ENCODE peak calls at places on chromosomes 4 and X, in ten cellular contexts. One of them, this sample, is unnamed.

GRCh38 chr4:87840149-87840548 is 7.4 kb downstream of the MEPE start:
- DNase-seq in H4: no peak
- DNase-seq in stimulated activated CD8-positive, alpha-beta memory T cell treated with anti-CD3 and anti-CD28 coated beads, Interleukin-4, amount 100 ng/mL, for 24 hours: no peak
- DNase-seq in activated T-cell treated with anti-CD3 and anti-CD28 coated beads for 24 hours: no peak
- DNase-seq in NAMALWA: no peak
- DNase-seq in fibroblast of lung: no peak
- DNase-seq in colonic mucosa: no peak
- DNase-seq in nucleus accumbens: no peak
- DNase-seq in astrocyte of the cerebellum: no peak
- DNase-seq in activated naive CD8-positive, alpha-beta T cell treated with anti-CD3 and anti-CD28 coated beads, Interleukin-2, amount 50 U/mL, for 24 hours: no peak
- DNase-seq in this sample: no peak

GRCh38 chrX:87961471-87961870 is 443.9 kb downstream of the KLHL4 start:
- DNase-seq in H4: no peak
- DNase-seq in stimulated activated CD8-positive, alpha-beta memory T cell treated with anti-CD3 and anti-CD28 coated beads, Interleukin-4, amount 100 ng/mL, for 24 hours: no peak
- DNase-seq in activated T-cell treated with anti-CD3 and anti-CD28 coated beads for 24 hours: no peak
- DNase-seq in NAMALWA: no peak
- DNase-seq in fibroblast of lung: no peak
- DNase-seq in colonic mucosa: no peak
- DNase-seq in nucleus accumbens: no peak
- DNase-seq in astrocyte of the cerebellum: no peak
- DNase-seq in activated naive CD8-positive, alpha-beta T cell treated with anti-CD3 and anti-CD28 coated beads, Interleukin-2, amount 50 U/mL, for 24 hours: no peak
- DNase-seq in this sample: no peak

GRCh38 chrX:86348669-86349068 is 200.4 kb downstream of the DACH2 start:
- DNase-seq in H4: no peak
- DNase-seq in stimulated activated CD8-positive, alpha-beta memory T cell treated with anti-CD3 and anti-CD28 coated beads, Interleukin-4, amount 100 ng/mL, for 24 hours: no peak
- DNase-seq in activated T-cell treated with anti-CD3 and anti-CD28 coated beads for 24 hours: no peak
- DNase-seq in NAMALWA: peak
- DNase-seq in fibroblast of lung: no peak
- DNase-seq in colonic mucosa: no peak
- DNase-seq in nucleus accumbens: no peak
- DNase-seq in astrocyte of the cerebellum: no peak
- DNase-seq in activated naive CD8-positive, alpha-beta T cell treated with anti-CD3 and anti-CD28 coated beads, Interleukin-2, amount 50 U/mL, for 24 hours: no peak
- DNase-seq in this sample: no peak

GRCh38 chrX:39814391-39814790 is 283.4 kb downstream of the BCOR start:
- DNase-seq in H4: no peak
- DNase-seq in stimulated activated CD8-positive, alpha-beta memory T cell treated with anti-CD3 and anti-CD28 coated beads, Interleukin-4, amount 100 ng/mL, for 24 hours: no peak
- DNase-seq in activated T-cell treated with anti-CD3 and anti-CD28 coated beads for 24 hours: no peak
- DNase-seq in NAMALWA: peak
- DNase-seq in fibroblast of lung: peak
- DNase-seq in colonic mucosa: peak
- DNase-seq in nucleus accumbens: no peak
- DNase-seq in astrocyte of the cerebellum: no peak
- DNase-seq in activated naive CD8-positive, alpha-beta T cell treated with anti-CD3 and anti-CD28 coated beads, Interleukin-2, amount 50 U/mL, for 24 hours: peak
- DNase-seq in this sample: no peak

GRCh38 chrX:118679290-118679689 is 48.1 kb upstream of the IL13RA1 start:
- DNase-seq in H4: no peak
- DNase-seq in stimulated activated CD8-positive, alpha-beta memory T cell treated with anti-CD3 and anti-CD28 coated beads, Interleukin-4, amount 100 ng/mL, for 24 hours: no peak
- DNase-seq in activated T-cell treated with anti-CD3 and anti-CD28 coated beads for 24 hours: no peak
- DNase-seq in NAMALWA: no peak
- DNase-seq in fibroblast of lung: no peak
- DNase-seq in colonic mucosa: no peak
- DNase-seq in nucleus accumbens: no peak
- DNase-seq in astrocyte of the cerebellum: no peak
- DNase-seq in activated naive CD8-positive, alpha-beta T cell treated with anti-CD3 and anti-CD28 coated beads, Interleukin-2, amount 50 U/mL, for 24 hours: no peak
- DNase-seq in this sample: no peak

GRCh38 chrX:10922158-10922557 is 189.0 kb upstream of the HCCS start:
- DNase-seq in H4: peak
- DNase-seq in stimulated activated CD8-positive, alpha-beta memory T cell treated with anti-CD3 and anti-CD28 coated beads, Interleukin-4, amount 100 ng/mL, for 24 hours: no peak
- DNase-seq in activated T-cell treated with anti-CD3 and anti-CD28 coated beads for 24 hours: no peak
- DNase-seq in NAMALWA: no peak
- DNase-seq in fibroblast of lung: peak
- DNase-seq in colonic mucosa: no peak
- DNase-seq in nucleus accumbens: no peak
- DNase-seq in astrocyte of the cerebellum: peak
- DNase-seq in activated naive CD8-positive, alpha-beta T cell treated with anti-CD3 and anti-CD28 coated beads, Interleukin-2, amount 50 U/mL, for 24 hours: no peak
- DNase-seq in this sample: peak

GRCh38 chrX:50865311-50865710 is 45.2 kb upstream of the BMP15 start:
- DNase-seq in H4: no peak
- DNase-seq in stimulated activated CD8-positive, alpha-beta memory T cell treated with anti-CD3 and anti-CD28 coated beads, Interleukin-4, amount 100 ng/mL, for 24 hours: no peak
- DNase-seq in activated T-cell treated with anti-CD3 and anti-CD28 coated beads for 24 hours: no peak
- DNase-seq in NAMALWA: no peak
- DNase-seq in fibroblast of lung: no peak
- DNase-seq in colonic mucosa: no peak
- DNase-seq in nucleus accumbens: no peak
- DNase-seq in astrocyte of the cerebellum: no peak
- DNase-seq in activated naive CD8-positive, alpha-beta T cell treated with anti-CD3 and anti-CD28 coated beads, Interleukin-2, amount 50 U/mL, for 24 hours: no peak
- DNase-seq in this sample: no peak

GRCh38 chr4:77669911-77670590 is 64.4 kb downstream of the CXCL13 start:
- DNase-seq in H4: no peak
- DNase-seq in stimulated activated CD8-positive, alpha-beta memory T cell treated with anti-CD3 and anti-CD28 coated beads, Interleukin-4, amount 100 ng/mL, for 24 hours: no peak
- DNase-seq in activated T-cell treated with anti-CD3 and anti-CD28 coated beads for 24 hours: no peak
- DNase-seq in NAMALWA: no peak
- DNase-seq in fibroblast of lung: no peak
- DNase-seq in colonic mucosa: peak
- DNase-seq in nucleus accumbens: no peak
- DNase-seq in astrocyte of the cerebellum: no peak
- DNase-seq in activated naive CD8-positive, alpha-beta T cell treated with anti-CD3 and anti-CD28 coated beads, Interleukin-2, amount 50 U/mL, for 24 hours: no peak
- DNase-seq in this sample: no peak

GRCh38 chr4:123672987-123673386 is 276.4 kb downstream of the SPRY1 start:
- DNase-seq in H4: no peak
- DNase-seq in stimulated activated CD8-positive, alpha-beta memory T cell treated with anti-CD3 and anti-CD28 coated beads, Interleukin-4, amount 100 ng/mL, for 24 hours: no peak
- DNase-seq in activated T-cell treated with anti-CD3 and anti-CD28 coated beads for 24 hours: no peak
- DNase-seq in NAMALWA: no peak
- DNase-seq in fibroblast of lung: peak
- DNase-seq in colonic mucosa: no peak
- DNase-seq in nucleus accumbens: no peak
- DNase-seq in astrocyte of the cerebellum: no peak
- DNase-seq in activated naive CD8-positive, alpha-beta T cell treated with anti-CD3 and anti-CD28 coated beads, Interleukin-2, amount 50 U/mL, for 24 hours: no peak
- DNase-seq in this sample: no peak

GRCh38 chr4:80266902-80267380 is 477 bp downstream of the FGF5 start:
- DNase-seq in H4: peak
- DNase-seq in stimulated activated CD8-positive, alpha-beta memory T cell treated with anti-CD3 and anti-CD28 coated beads, Interleukin-4, amount 100 ng/mL, for 24 hours: no peak
- DNase-seq in activated T-cell treated with anti-CD3 and anti-CD28 coated beads for 24 hours: no peak
- DNase-seq in NAMALWA: peak
- DNase-seq in fibroblast of lung: peak
- DNase-seq in colonic mucosa: no peak
- DNase-seq in nucleus accumbens: no peak
- DNase-seq in astrocyte of the cerebellum: no peak
- DNase-seq in activated naive CD8-positive, alpha-beta T cell treated with anti-CD3 and anti-CD28 coated beads, Interleukin-2, amount 50 U/mL, for 24 hours: no peak
- DNase-seq in this sample: peak

GRCh38 chr4:76948441-76949292 is 885 bp upstream of the SEPTIN11 start:
- DNase-seq in H4: peak
- DNase-seq in stimulated activated CD8-positive, alpha-beta memory T cell treated with anti-CD3 and anti-CD28 coated beads, Interleukin-4, amount 100 ng/mL, for 24 hours: peak
- DNase-seq in activated T-cell treated with anti-CD3 and anti-CD28 coated beads for 24 hours: peak
- DNase-seq in NAMALWA: peak
- DNase-seq in fibroblast of lung: peak
- DNase-seq in colonic mucosa: peak
- DNase-seq in nucleus accumbens: peak
- DNase-seq in astrocyte of the cerebellum: no peak
- DNase-seq in activated naive CD8-positive, alpha-beta T cell treated with anti-CD3 and anti-CD28 coated beads, Interleukin-2, amount 50 U/mL, for 24 hours: peak
- DNase-seq in this sample: no peak

GRCh38 chr4:91600301-91600700 is 703.5 kb upstream of the GRID2 start:
- DNase-seq in H4: no peak
- DNase-seq in stimulated activated CD8-positive, alpha-beta memory T cell treated with anti-CD3 and anti-CD28 coated beads, Interleukin-4, amount 100 ng/mL, for 24 hours: no peak
- DNase-seq in activated T-cell treated with anti-CD3 and anti-CD28 coated beads for 24 hours: no peak
- DNase-seq in NAMALWA: no peak
- DNase-seq in fibroblast of lung: no peak
- DNase-seq in colonic mucosa: no peak
- DNase-seq in nucleus accumbens: no peak
- DNase-seq in astrocyte of the cerebellum: no peak
- DNase-seq in activated naive CD8-positive, alpha-beta T cell treated with anti-CD3 and anti-CD28 coated beads, Interleukin-2, amount 50 U/mL, for 24 hours: no peak
- DNase-seq in this sample: no peak

GRCh38 chrX:37361596-37361995 is 12.4 kb downstream of the PRRG1 start:
- DNase-seq in H4: no peak
- DNase-seq in stimulated activated CD8-positive, alpha-beta memory T cell treated with anti-CD3 and anti-CD28 coated beads, Interleukin-4, amount 100 ng/mL, for 24 hours: no peak
- DNase-seq in activated T-cell treated with anti-CD3 and anti-CD28 coated beads for 24 hours: no peak
- DNase-seq in NAMALWA: no peak
- DNase-seq in fibroblast of lung: peak
- DNase-seq in colonic mucosa: no peak
- DNase-seq in nucleus accumbens: no peak
- DNase-seq in astrocyte of the cerebellum: no peak
- DNase-seq in activated naive CD8-positive, alpha-beta T cell treated with anti-CD3 and anti-CD28 coated beads, Interleukin-2, amount 50 U/mL, for 24 hours: no peak
- DNase-seq in this sample: no peak

GRCh38 chr4:139229534-139230039 is 50.4 kb downstream of the MGARP start:
- DNase-seq in H4: peak
- DNase-seq in stimulated activated CD8-positive, alpha-beta memory T cell treated with anti-CD3 and anti-CD28 coated beads, Interleukin-4, amount 100 ng/mL, for 24 hours: no peak
- DNase-seq in activated T-cell treated with anti-CD3 and anti-CD28 coated beads for 24 hours: no peak
- DNase-seq in NAMALWA: peak
- DNase-seq in fibroblast of lung: peak
- DNase-seq in colonic mucosa: peak
- DNase-seq in nucleus accumbens: no peak
- DNase-seq in astrocyte of the cerebellum: peak
- DNase-seq in activated naive CD8-positive, alpha-beta T cell treated with anti-CD3 and anti-CD28 coated beads, Interleukin-2, amount 50 U/mL, for 24 hours: no peak
- DNase-seq in this sample: peak

GRCh38 chr4:168882650-168883233 is 127.3 kb downstream of the CBR4 start:
- DNase-seq in H4: peak
- DNase-seq in stimulated activated CD8-positive, alpha-beta memory T cell treated with anti-CD3 and anti-CD28 coated beads, Interleukin-4, amount 100 ng/mL, for 24 hours: no peak
- DNase-seq in activated T-cell treated with anti-CD3 and anti-CD28 coated beads for 24 hours: no peak
- DNase-seq in NAMALWA: no peak
- DNase-seq in fibroblast of lung: peak
- DNase-seq in colonic mucosa: no peak
- DNase-seq in nucleus accumbens: no peak
- DNase-seq in astrocyte of the cerebellum: no peak
- DNase-seq in activated naive CD8-positive, alpha-beta T cell treated with anti-CD3 and anti-CD28 coated beads, Interleukin-2, amount 50 U/mL, for 24 hours: no peak
- DNase-seq in this sample: no peak

GRCh38 chr4:108369035-108369655 is 200.4 kb upstream of the LEF1 start:
- DNase-seq in H4: no peak
- DNase-seq in stimulated activated CD8-positive, alpha-beta memory T cell treated with anti-CD3 and anti-CD28 coated beads, Interleukin-4, amount 100 ng/mL, for 24 hours: no peak
- DNase-seq in activated T-cell treated with anti-CD3 and anti-CD28 coated beads for 24 hours: no peak
- DNase-seq in NAMALWA: no peak
- DNase-seq in fibroblast of lung: no peak
- DNase-seq in colonic mucosa: no peak
- DNase-seq in nucleus accumbens: no peak
- DNase-seq in astrocyte of the cerebellum: no peak
- DNase-seq in activated naive CD8-positive, alpha-beta T cell treated with anti-CD3 and anti-CD28 coated beads, Interleukin-2, amount 50 U/mL, for 24 hours: no peak
- DNase-seq in this sample: no peak

GRCh38 chrX:42398967-42399631 is 378.9 kb downstream of the PPP1R2C start:
- DNase-seq in H4: no peak
- DNase-seq in stimulated activated CD8-positive, alpha-beta memory T cell treated with anti-CD3 and anti-CD28 coated beads, Interleukin-4, amount 100 ng/mL, for 24 hours: no peak
- DNase-seq in activated T-cell treated with anti-CD3 and anti-CD28 coated beads for 24 hours: no peak
- DNase-seq in NAMALWA: no peak
- DNase-seq in fibroblast of lung: no peak
- DNase-seq in colonic mucosa: no peak
- DNase-seq in nucleus accumbens: no peak
- DNase-seq in astrocyte of the cerebellum: no peak
- DNase-seq in activated naive CD8-positive, alpha-beta T cell treated with anti-CD3 and anti-CD28 coated beads, Interleukin-2, amount 50 U/mL, for 24 hours: no peak
- DNase-seq in this sample: no peak

GRCh38 chr4:2930821-2931764 is 32.1 kb downstream of the NOP14 start:
- DNase-seq in H4: no peak
- DNase-seq in stimulated activated CD8-positive, alpha-beta memory T cell treated with anti-CD3 and anti-CD28 coated beads, Interleukin-4, amount 100 ng/mL, for 24 hours: no peak
- DNase-seq in activated T-cell treated with anti-CD3 and anti-CD28 coated beads for 24 hours: no peak
- DNase-seq in NAMALWA: no peak
- DNase-seq in fibroblast of lung: no peak
- DNase-seq in colonic mucosa: peak
- DNase-seq in nucleus accumbens: peak
- DNase-seq in astrocyte of the cerebellum: no peak
- DNase-seq in activated naive CD8-positive, alpha-beta T cell treated with anti-CD3 and anti-CD28 coated beads, Interleukin-2, amount 50 U/mL, for 24 hours: no peak
- DNase-seq in this sample: no peak

GRCh38 chrX:118116308-118117068 is at the start of gene KLHL13:
- DNase-seq in H4: peak
- DNase-seq in stimulated activated CD8-positive, alpha-beta memory T cell treated with anti-CD3 and anti-CD28 coated beads, Interleukin-4, amount 100 ng/mL, for 24 hours: no peak
- DNase-seq in activated T-cell treated with anti-CD3 and anti-CD28 coated beads for 24 hours: no peak
- DNase-seq in NAMALWA: no peak
- DNase-seq in fibroblast of lung: peak
- DNase-seq in colonic mucosa: peak
- DNase-seq in nucleus accumbens: peak
- DNase-seq in astrocyte of the cerebellum: no peak
- DNase-seq in activated naive CD8-positive, alpha-beta T cell treated with anti-CD3 and anti-CD28 coated beads, Interleukin-2, amount 50 U/mL, for 24 hours: peak
- DNase-seq in this sample: no peak